ENCODE peak calls at places on chromosomes 1 and 21, in four cellular contexts. I is hepatocyte, N is fibroblast of the aortic adventitia, L is HL-60. T is an unnamed sample.

GRCh38 chr1:67735806-67736627 is 51.0 kb downstream of the GADD45A start:
- DNase-seq in I (peak), N (peak), L (peak), T (peak)

GRCh38 chr1:99358771-99359170 is 94.5 kb downstream of the PLPPR4 start:
- DNase-seq in I (no peak), N (no peak), L (peak), T (no peak)

GRCh38 chr1:208476825-208477170 is 232.6 kb upstream of the PLXNA2 start:
- DNase-seq in I (no peak), N (no peak), L (no peak), T (no peak)

GRCh38 chr1:3168678-3169077 is 99.7 kb downstream of the PRDM16 start:
- DNase-seq in I (no peak), N (no peak), L (no peak), T (no peak)

GRCh38 chr1:222087207-222087920 is 345.5 kb upstream of the DUSP10 start:
- DNase-seq in I (no peak), N (peak), L (no peak), T (no peak)

GRCh38 chr21:17416139-17416538 is 96.7 kb upstream of the CXADR start:
- DNase-seq in I (no peak), N (peak), L (no peak), T (no peak)

GRCh38 chr1:112956503-112957132 is 622 bp upstream of the SLC16A1 start:
- DNase-seq in I (peak), N (no peak), L (no peak), T (no peak)

GRCh38 chr1:37438037-37438970 is 36.1 kb upstream of the ZC3H12A start:
- DNase-seq in I (no peak), N (no peak), L (no peak), T (no peak)

GRCh38 chr1:65108025-65108692 is 39.8 kb upstream of the AK4 start:
- DNase-seq in I (peak), N (no peak), L (no peak), T (no peak)

GRCh38 chr1:229857585-229857984 is 209.5 kb upstream of the GALNT2 start:
- DNase-seq in I (no peak), N (no peak), L (no peak), T (no peak)

GRCh38 chr1:99820546-99820945 is 29.6 kb upstream of the AGL start:
- DNase-seq in I (no peak), N (no peak), L (no peak), T (peak)

GRCh38 chr1:67570473-67571143 is 114.4 kb upstream of the GADD45A start:
- DNase-seq in I (peak), N (peak), L (no peak), T (no peak)

GRCh38 chr1:208177656-208178055 is 66.5 kb downstream of the PLXNA2 start:
- DNase-seq in I (peak), N (no peak), L (no peak), T (no peak)

GRCh38 chr1:22317231-22317919 is 134.3 kb upstream of the ZBTB40 start:
- DNase-seq in I (peak), N (no peak), L (no peak), T (no peak)
- TF ChIP-seq CTCF in I (peak), N (peak), L (peak), T (peak)

DNA sequence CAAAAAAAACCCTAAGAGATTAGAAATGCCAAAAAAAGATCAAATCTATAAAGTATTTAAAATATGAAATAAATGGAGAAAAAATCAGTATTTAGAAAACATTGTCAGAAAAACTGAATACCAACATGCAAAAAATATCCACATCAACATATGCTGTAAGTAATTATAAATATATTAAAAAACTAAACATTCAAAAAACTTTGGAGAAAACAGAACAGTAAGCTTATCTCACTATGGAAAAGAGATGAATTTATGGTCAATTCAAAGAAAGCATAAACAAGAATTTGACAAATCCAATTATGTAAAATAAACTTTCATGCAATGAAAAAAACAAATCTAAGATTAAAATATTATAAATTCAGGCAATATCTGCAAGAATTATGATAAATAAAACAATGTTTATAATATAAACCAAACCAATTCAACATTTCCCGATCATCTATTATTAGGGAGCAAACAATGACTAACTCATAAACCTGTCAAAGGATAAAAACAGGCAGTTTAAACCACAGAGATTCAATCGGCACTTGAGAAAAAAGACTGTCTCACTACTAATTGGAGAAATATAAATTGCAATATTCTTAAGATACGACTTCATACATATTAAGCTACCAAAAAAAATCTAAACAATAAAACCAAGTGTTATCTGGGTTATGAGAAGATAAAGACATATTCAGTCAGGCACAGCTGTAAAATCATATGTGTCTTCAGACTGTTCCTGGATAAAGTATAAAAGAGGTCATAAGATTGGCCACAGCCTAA is 21.8 kb downstream of the EYA3 start:
- DNase-seq in I (no peak), N (no peak), L (no peak), T (no peak)
- H3K4me3 ChIP-seq in I (no peak), N (no peak), L (no peak), T (no peak)

GRCh38 chr1:29415156-29415830 is 179.0 kb downstream of the PTPRU start:
- DNase-seq in I (no peak), N (no peak), L (no peak), T (no peak)
- TF ChIP-seq CTCF in I (peak), N (no peak), L (no peak), T (no peak)

DNA sequence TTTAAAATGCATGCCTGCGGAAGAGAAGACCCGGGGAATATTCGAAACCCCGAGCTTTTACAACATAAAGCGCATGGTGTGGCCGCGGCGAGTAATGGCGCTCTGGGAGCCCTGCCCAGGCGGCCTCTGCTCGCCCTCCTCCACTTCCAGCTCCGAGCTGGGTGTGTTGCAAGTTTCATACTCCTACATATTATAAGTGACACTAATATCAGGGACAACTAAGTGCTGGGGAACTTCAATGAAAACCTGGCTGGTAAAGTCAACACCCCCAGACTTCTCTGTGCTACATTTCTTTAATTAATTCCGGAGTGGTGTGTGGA is 11.8 kb downstream of the SIM2 start:
- DNase-seq in I (no peak), N (no peak), L (no peak), T (no peak)
- H3K4me3 ChIP-seq in I (no peak), N (no peak), L (no peak), T (no peak)

DNA sequence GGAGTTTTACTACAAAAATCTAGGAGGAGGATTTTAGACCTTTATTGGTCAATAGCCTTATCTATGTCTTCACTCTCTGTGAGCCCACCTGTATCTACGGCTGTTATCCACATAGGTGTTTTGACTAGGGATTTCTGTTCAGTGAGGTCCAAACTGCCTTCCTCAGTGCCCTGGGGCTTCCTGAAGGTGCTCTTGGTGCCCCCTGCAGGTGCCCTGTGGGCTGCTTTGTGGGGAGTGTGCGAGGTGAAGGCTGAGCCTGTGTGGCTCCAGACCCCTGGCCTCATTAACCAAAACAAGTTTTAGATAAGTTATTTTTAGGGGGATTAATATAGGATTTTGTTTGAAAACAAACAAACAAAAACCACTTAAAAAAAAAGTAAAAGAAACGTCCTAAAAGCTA is 122.5 kb downstream of the KIF26B start:
- DNase-seq in I (no peak), N (no peak), L (no peak), T (no peak)
- TF ChIP-seq CTCF in I (no peak), N (peak), L (no peak), T (peak)

GRCh38 chr1:201941420-201942128 is 4.8 kb downstream of the LMOD1 start:
- DNase-seq in I (no peak), N (no peak), L (no peak), T (no peak)
- H3K4me3 ChIP-seq in I (no peak), N (no peak), L (no peak), T (no peak)

GRCh38 chr1:39317111-39317510 is 112.6 kb downstream of the MACF1 start:
- DNase-seq in I (no peak), N (no peak), L (no peak), T (no peak)
- TF ChIP-seq CTCF in I (no peak), N (no peak), L (no peak), T (no peak)

T was measured in GM12864.